ENCODE peak calls at places on chromosomes 12 and 14, in nine cellular contexts. M is pancreas; Z is GM23338; A is adrenal gland; P is heart right ventricle; O is AG04450; F is endothelial cell of umbilical vein; X is lung; C is effector memory CD4-positive, alpha-beta T cell. J is an unnamed sample.

GRCh38 chr12:113555226-113555625 is 83.6 kb upstream of the LHX5 start:
- DNase-seq in M (no peak), Z (no peak), A (no peak), P (no peak), O (no peak), F (no peak), X (no peak), C (no peak), J (peak)

GRCh38 chr12:112148031-112148513 is 22.7 kb downstream of the TRAFD1 start:
- DNase-seq in M (no peak), Z (no peak), A (no peak), P (no peak), O (peak), F (no peak), X (no peak), C (no peak), J (peak)

GRCh38 chr12:1565172-1565571 is 29.2 kb downstream of the FBXL14 start:
- DNase-seq in M (no peak), Z (no peak), A (no peak), P (no peak), O (no peak), F (no peak), X (no peak), C (no peak), J (no peak)

GRCh38 chr12:124461241-124461673 is 106.2 kb downstream of the NCOR2 start:
- DNase-seq in M (no peak), Z (no peak), A (no peak), P (no peak), O (no peak), F (no peak), X (no peak), C (no peak), J (no peak)

GRCh38 chr12:131390408-131391100 is 320.3 kb upstream of the SFSWAP start:
- DNase-seq in M (no peak), Z (peak), A (peak), P (no peak), O (no peak), F (no peak), X (no peak), C (no peak), J (no peak)

GRCh38 chr14:77804592-77804991 is 4.7 kb downstream of the ADCK1 start:
- DNase-seq in M (no peak), Z (peak), A (peak), P (no peak), O (no peak), F (peak), X (no peak), C (no peak), J (no peak)

GRCh38 chr12:7937867-7938506 is 2.0 kb upstream of the SLC2A3 start:
- DNase-seq in M (no peak), Z (peak), A (no peak), P (no peak), O (no peak), F (peak), X (no peak), C (no peak), J (no peak)

GRCh38 chr12:112535637-112536366 is 117.1 kb downstream of the PTPN11 start:
- DNase-seq in M (no peak), Z (no peak), A (no peak), P (no peak), O (no peak), F (no peak), X (no peak), C (no peak), J (no peak)

GRCh38 chr12:58206876-58207275 is 265.5 kb downstream of the ATP23 start:
- DNase-seq in M (no peak), Z (no peak), A (no peak), P (no peak), O (no peak), F (no peak), X (no peak), C (no peak), J (no peak)

GRCh38 chr14:59507063-59507751 is 22.9 kb downstream of the JKAMP start:
- DNase-seq in M (peak), Z (peak), A (peak), P (peak), O (peak), F (peak), X (peak), C (peak), J (peak)

GRCh38 chr12:71958993-71959588 is 20.4 kb downstream of the TPH2 start:
- DNase-seq in M (no peak), Z (no peak), A (no peak), P (no peak), O (no peak), F (no peak), X (no peak), C (no peak), J (peak)

GRCh38 chr14:37591941-37592287 is 3.1 kb downstream of the FOXA1 start:
- DNase-seq in M (no peak), Z (no peak), A (no peak), P (no peak), O (no peak), F (no peak), X (peak), C (no peak), J (no peak)

GRCh38 chr12:4037747-4038312 is 164.6 kb upstream of the PARP11 start:
- DNase-seq in M (peak), Z (peak), A (peak), P (peak), O (no peak), F (peak), X (peak), C (no peak), J (peak)

DNA sequence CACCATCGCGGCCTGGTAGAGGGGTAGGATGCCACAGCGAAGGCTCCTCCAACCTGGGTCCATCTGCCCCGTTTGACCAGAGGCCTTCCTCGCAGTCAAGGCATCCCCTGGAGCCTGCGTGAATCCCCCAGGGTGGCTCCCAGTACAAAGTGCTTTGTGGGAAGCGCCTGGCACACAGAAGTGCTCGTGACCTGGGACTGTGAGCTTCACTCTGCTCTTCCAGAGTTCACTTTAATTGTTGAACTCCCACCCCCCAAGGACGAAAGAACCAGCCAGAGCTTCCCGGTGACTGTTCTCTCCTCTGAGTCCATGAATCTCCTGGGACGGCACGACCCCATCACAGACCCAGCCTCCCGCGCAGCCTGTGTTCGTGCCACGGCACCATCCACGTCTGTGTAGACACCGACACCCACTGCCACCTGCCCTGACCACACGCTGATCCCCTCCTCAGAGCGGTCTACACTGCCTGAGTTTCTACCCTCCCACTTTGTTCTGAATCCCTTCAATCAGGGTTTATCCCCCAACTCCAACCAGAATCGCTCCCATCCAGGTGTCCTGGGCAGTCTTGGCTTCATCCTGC is 15.9 kb downstream of the P2RX2 start:
- DNase-seq in M (no peak), Z (no peak), A (no peak), P (no peak), O (no peak), F (no peak), X (no peak), C (no peak), J (no peak)
- H3K4me3 ChIP-seq in M (no peak), Z (no peak), A (no peak), P (no peak), O (no peak), F (no peak), X (no peak), C (no peak), J (no peak)

GRCh38 chr12:108657130-108657745 is 23.5 kb upstream of the SELPLG start:
- DNase-seq in M (no peak), Z (no peak), A (no peak), P (no peak), O (no peak), F (no peak), X (no peak), C (no peak), J (no peak)
- H3K27ac ChIP-seq in M (no peak), Z (no peak), A (no peak), P (peak), O (no peak), F (no peak), X (no peak), C (no peak), J (no peak)

GRCh38 chr12:114678028-114678427 is 5.9 kb downstream of the TBX3 start:
- DNase-seq in M (no peak), Z (no peak), A (no peak), P (no peak), O (no peak), F (no peak), X (no peak), C (no peak), J (no peak)

GRCh38 chr12:114678718-114679117 is 5.3 kb downstream of the TBX3 start:
- DNase-seq in M (no peak), Z (peak), A (peak), P (no peak), O (no peak), F (no peak), X (no peak), C (no peak), J (no peak)

GRCh38 chr12:114679942-114680341 is 4.0 kb downstream of the TBX3 start:
- DNase-seq in M (no peak), Z (no peak), A (no peak), P (no peak), O (no peak), F (no peak), X (no peak), C (no peak), J (no peak)

GRCh38 chr12:114680498-114681148 is 3.4 kb downstream of the TBX3 start:
- DNase-seq in M (no peak), Z (no peak), A (no peak), P (no peak), O (no peak), F (no peak), X (no peak), C (no peak), J (no peak)

DNA sequence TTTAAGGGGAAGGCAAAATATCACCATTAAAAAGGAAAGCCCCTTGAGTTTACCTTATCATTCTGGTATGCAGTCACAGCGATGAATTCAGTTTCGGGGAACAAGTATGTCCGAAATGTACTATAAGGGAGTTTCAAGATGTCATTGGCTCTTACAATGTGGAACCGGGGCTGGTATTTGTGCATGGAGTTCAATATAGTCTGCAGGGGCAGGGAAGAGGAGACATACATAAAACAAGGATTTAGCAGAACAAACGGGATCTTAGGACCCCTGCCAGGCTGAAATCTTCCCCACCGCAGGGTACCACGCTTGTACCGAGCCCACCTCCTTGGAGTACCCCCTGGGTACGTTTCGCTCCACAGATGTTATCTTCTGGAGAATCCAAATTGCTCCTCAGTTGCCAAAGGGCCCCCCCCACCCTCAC is 4.5 kb downstream of the TBX3 start:
- DNase-seq in M (no peak), Z (peak), A (no peak), P (no peak), O (no peak), F (no peak), X (no peak), C (no peak), J (no peak)
- H3K4me3 ChIP-seq in M (no peak), Z (peak), A (peak), P (peak), O (peak), F (no peak), X (peak), C (no peak), J (peak)

GRCh38 chr12:30696103-30696408 is 387 bp upstream of the IPO8 start:
- DNase-seq in M (no peak), Z (no peak), A (no peak), P (no peak), O (no peak), F (no peak), X (no peak), C (no peak), J (no peak)
- H3K27ac ChIP-seq in M (peak), Z (no peak), A (peak), P (peak), O (no peak), F (peak), X (peak), C (peak), J (peak)

GRCh38 chr12:122850695-122851350 is 15.6 kb downstream of the HIP1R start:
- DNase-seq in M (no peak), Z (no peak), A (no peak), P (no peak), O (no peak), F (peak), X (no peak), C (no peak), J (no peak)

GRCh38 chr12:122852336-122853275 is 17.3 kb downstream of the HIP1R start:
- DNase-seq in M (no peak), Z (no peak), A (peak), P (no peak), O (no peak), F (peak), X (no peak), C (no peak), J (no peak)

GRCh38 chr12:122850048-122850445 is 14.8 kb downstream of the HIP1R start:
- DNase-seq in M (no peak), Z (no peak), A (no peak), P (no peak), O (no peak), F (no peak), X (no peak), C (no peak), J (no peak)

GRCh38 chr12:122853582-122854245 is 18.5 kb downstream of the HIP1R start:
- DNase-seq in M (no peak), Z (no peak), A (no peak), P (no peak), O (no peak), F (no peak), X (no peak), C (no peak), J (no peak)

GRCh38 chr12:122851820-122852219 is 16.6 kb downstream of the HIP1R start:
- DNase-seq in M (no peak), Z (no peak), A (peak), P (no peak), O (peak), F (peak), X (no peak), C (no peak), J (peak)
- H3K4me3 ChIP-seq in M (no peak), Z (no peak), A (no peak), P (no peak), O (no peak), F (no peak), X (no peak), C (no peak), J (no peak)

DNA sequence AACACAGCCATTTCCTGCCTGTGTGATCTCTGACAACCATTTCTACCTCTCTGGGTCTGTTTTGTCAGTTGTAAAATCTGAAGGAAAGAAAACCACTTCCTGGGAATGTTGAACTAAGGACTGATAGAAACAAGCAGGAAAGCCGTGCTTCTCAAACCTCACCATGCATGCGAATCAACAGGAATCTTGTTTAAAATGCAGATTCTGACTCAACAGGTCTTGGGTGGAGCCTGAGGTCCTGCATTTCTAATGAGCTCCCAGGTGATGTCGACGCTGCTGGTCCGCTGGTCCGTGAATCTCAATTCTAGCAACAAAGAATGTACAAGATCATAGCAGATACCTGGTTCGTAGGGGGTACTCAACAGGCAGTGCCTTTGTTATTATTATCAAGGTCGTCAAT is 38.0 kb upstream of the GPATCH2L start:
- DNase-seq in M (no peak), Z (peak), A (no peak), P (no peak), O (no peak), F (no peak), X (no peak), C (no peak), J (no peak)
- H3K27ac ChIP-seq in M (no peak), Z (peak), A (no peak), P (no peak), O (no peak), F (no peak), X (no peak), C (no peak), J (no peak)

GRCh38 chr12:89889051-89889450 is 180.4 kb upstream of the ATP2B1 start:
- DNase-seq in M (no peak), Z (no peak), A (no peak), P (no peak), O (no peak), F (no peak), X (no peak), C (no peak), J (peak)
- H3K4me3 ChIP-seq in M (no peak), Z (no peak), A (no peak), P (no peak), O (no peak), F (no peak), X (no peak), C (no peak), J (no peak)

GRCh38 chr14:103700753-103701490 is 14.3 kb downstream of the XRCC3 start:
- DNase-seq in M (no peak), Z (no peak), A (peak), P (no peak), O (no peak), F (no peak), X (no peak), C (no peak), J (no peak)
- H3K27ac ChIP-seq in M (no peak), Z (no peak), A (peak), P (peak), O (no peak), F (no peak), X (no peak), C (no peak), J (no peak)

DNA sequence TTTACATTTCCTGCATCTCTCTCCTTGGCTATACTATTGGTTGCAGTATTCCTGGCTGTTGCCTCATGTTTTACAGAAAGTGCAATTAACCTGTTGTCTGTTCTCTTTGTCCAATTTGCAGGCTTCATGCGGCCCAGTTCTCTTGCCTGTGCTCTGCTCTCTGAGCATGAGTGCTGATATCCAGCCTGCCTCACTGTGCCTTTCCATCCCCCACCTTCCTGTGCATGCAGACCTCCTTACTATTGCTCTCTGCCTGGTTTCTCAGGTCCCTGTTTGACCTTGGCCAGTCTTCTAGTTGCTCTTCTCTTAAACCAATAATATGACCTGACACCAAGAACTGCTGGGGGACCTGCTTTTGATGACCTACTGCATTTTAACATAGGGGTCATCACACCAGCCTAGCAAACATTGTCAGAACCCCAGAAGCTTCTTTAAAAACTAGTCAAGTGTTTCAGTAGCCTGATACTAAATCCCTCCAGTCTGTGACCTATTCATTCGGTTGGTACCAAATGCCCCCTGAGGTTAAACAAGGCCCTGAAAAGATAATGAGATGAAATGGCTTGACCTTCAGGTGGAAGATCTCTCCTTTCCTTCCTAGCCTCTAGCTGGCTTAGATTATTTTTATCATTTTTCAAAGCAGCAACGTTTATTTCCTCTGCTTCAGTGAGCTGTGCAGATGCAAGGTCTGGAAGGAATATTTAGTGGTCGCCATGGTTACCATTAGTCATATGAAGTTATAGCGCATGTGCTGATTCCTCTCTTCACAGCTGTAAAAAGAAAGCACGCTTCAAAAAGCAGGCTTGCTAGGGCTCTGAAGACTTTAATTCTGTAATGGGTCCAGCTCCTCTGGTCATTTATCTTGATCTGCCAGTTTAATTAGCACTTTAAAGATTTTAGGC is 216.5 kb downstream of the PHLDA1 start:
- DNase-seq in M (peak), Z (no peak), A (peak), P (peak), O (peak), F (peak), X (no peak), C (peak), J (peak)
- H3K4me3 ChIP-seq in M (no peak), Z (no peak), A (no peak), P (no peak), O (no peak), F (no peak), X (no peak), C (no peak), J (no peak)

J was measured in brain microvascular endothelial cell.